ENCODE peak calls at places on chromosomes 13 and 19, in four cellular contexts. One of them, this sample, is unnamed.

GRCh38 chr19:50728084-50728737 is 5.0 kb downstream of the CLEC11A start:
- DNase-seq in stomach: peak; percentile 43
- DNase-seq in tibial nerve: peak; percentile 62
- DNase-seq in suprapubic skin: peak; percentile 88
- DNase-seq in this sample: peak; percentile 91

GRCh38 chr13:99698816-99699099 is 197.5 kb downstream of the TM9SF2 start:
- DNase-seq in suprapubic skin: no peak
- DNase-seq in stomach: no peak
- DNase-seq in tibial nerve: no peak
- DNase-seq in this sample: no peak

GRCh38 chr13:113083402-113084061 is 22.1 kb upstream of the F7 start:
- DNase-seq in stomach: no peak
- DNase-seq in tibial nerve: peak; percentile 42
- DNase-seq in suprapubic skin: no peak
- DNase-seq in this sample: no peak

GRCh38 chr19:31308781-31309180 is 40.5 kb downstream of the TSHZ3 start:
- DNase-seq in tibial nerve: no peak
- DNase-seq in suprapubic skin: peak; percentile 71
- DNase-seq in stomach: no peak
- DNase-seq in this sample: peak; percentile 38

GRCh38 chr13:79393564-79394249 is 12.3 kb downstream of the RBM26 start:
- DNase-seq in suprapubic skin: no peak
- DNase-seq in stomach: peak; percentile 80
- DNase-seq in tibial nerve: peak; percentile 14
- DNase-seq in this sample: no peak

GRCh38 chr13:41462427-41462826 is 5.1 kb downstream of the RGCC start:
- DNase-seq in tibial nerve: no peak
- DNase-seq in stomach: no peak
- DNase-seq in suprapubic skin: no peak
- DNase-seq in this sample: no peak

GRCh38 chr13:111325146-111325890 is 4.9 kb downstream of the TEX29 start:
- DNase-seq in tibial nerve: no peak
- DNase-seq in suprapubic skin: no peak
- DNase-seq in stomach: no peak
- DNase-seq in this sample: no peak

GRCh38 chr19:49425922-49426592 is 869 bp downstream of the GFY start:
- DNase-seq in stomach: no peak
- DNase-seq in suprapubic skin: peak; percentile 76
- DNase-seq in tibial nerve: no peak
- DNase-seq in this sample: no peak

GRCh38 chr19:57935731-57936130 is 529 bp upstream of the ZNF418 start:
- DNase-seq in tibial nerve: no peak
- DNase-seq in stomach: no peak
- DNase-seq in suprapubic skin: no peak
- DNase-seq in this sample: no peak

GRCh38 chr13:101408154-101408553 is 8.2 kb downstream of the NALCN start:
- DNase-seq in tibial nerve: no peak
- DNase-seq in stomach: no peak
- DNase-seq in suprapubic skin: no peak
- DNase-seq in this sample: no peak

GRCh38 chr19:49295208-49295880 is 29.6 kb downstream of the SLC6A16 start:
- DNase-seq in tibial nerve: no peak
- DNase-seq in suprapubic skin: no peak
- DNase-seq in stomach: no peak
- DNase-seq in this sample: no peak

GRCh38 chr13:51981355-51981754 is 29.9 kb downstream of the ATP7B start:
- DNase-seq in stomach: no peak
- DNase-seq in tibial nerve: no peak
- DNase-seq in suprapubic skin: no peak
- DNase-seq in this sample: no peak

GRCh38 chr19:6800991-6801396 is 28.5 kb downstream of the VAV1 start:
- DNase-seq in tibial nerve: no peak
- DNase-seq in stomach: no peak
- DNase-seq in suprapubic skin: no peak
- DNase-seq in this sample: no peak

GRCh38 chr13:52319876-52320275 is 86.1 kb downstream of the THSD1 start:
- DNase-seq in stomach: no peak
- DNase-seq in tibial nerve: no peak
- DNase-seq in suprapubic skin: no peak
- DNase-seq in this sample: no peak

GRCh38 chr13:91609353-91609752 is 210.9 kb downstream of the GPC5 start:
- DNase-seq in suprapubic skin: no peak
- DNase-seq in tibial nerve: no peak
- DNase-seq in stomach: no peak
- DNase-seq in this sample: no peak

GRCh38 chr19:28242317-28242927 is 970.5 kb downstream of the UQCRFS1 start:
- DNase-seq in suprapubic skin: no peak
- DNase-seq in tibial nerve: peak; percentile 32
- DNase-seq in stomach: no peak
- DNase-seq in this sample: no peak

GRCh38 chr19:19474950-19475781 is 40.2 kb downstream of the TSSK6 start:
- DNase-seq in suprapubic skin: no peak
- DNase-seq in tibial nerve: no peak
- DNase-seq in stomach: no peak
- DNase-seq in this sample: no peak

GRCh38 chr19:14428882-14429416 is 4.2 kb upstream of the PKN1 start:
- DNase-seq in stomach: no peak
- DNase-seq in suprapubic skin: no peak
- DNase-seq in tibial nerve: no peak
- DNase-seq in this sample: no peak

GRCh38 chr13:107807306-107808073 is 407.8 kb downstream of the LIG4 start:
- DNase-seq in suprapubic skin: no peak
- DNase-seq in tibial nerve: no peak
- DNase-seq in stomach: no peak
- DNase-seq in this sample: no peak

GRCh38 chr19:3607398-3608078 is 863 bp upstream of the TBXA2R start:
- DNase-seq in suprapubic skin: no peak
- DNase-seq in stomach: no peak
- DNase-seq in tibial nerve: no peak
- DNase-seq in this sample: no peak

GRCh38 chr19:29678484-29679106 is 13.3 kb downstream of the PLEKHF1 start:
- DNase-seq in stomach: no peak
- DNase-seq in suprapubic skin: no peak
- DNase-seq in tibial nerve: peak; percentile 72
- DNase-seq in this sample: peak; percentile 93

GRCh38 chr19:33557720-33558119 is 36.1 kb upstream of the PEPD start:
- DNase-seq in stomach: no peak
- DNase-seq in suprapubic skin: no peak
- DNase-seq in tibial nerve: no peak
- DNase-seq in this sample: peak; percentile 35

GRCh38 chr19:21765151-21765550 is 2.2 kb downstream of the ZNF100 start:
- DNase-seq in suprapubic skin: no peak
- DNase-seq in tibial nerve: no peak
- DNase-seq in stomach: no peak
- DNase-seq in this sample: no peak

GRCh38 chr13:44583126-44583525 is 7.0 kb upstream of the TSC22D1 start:
- DNase-seq in suprapubic skin: no peak
- DNase-seq in stomach: no peak
- DNase-seq in tibial nerve: no peak
- DNase-seq in this sample: no peak

GRCh38 chr19:46815833-46816627 is 27.6 kb upstream of the SLC1A5 start:
- DNase-seq in tibial nerve: no peak
- DNase-seq in suprapubic skin: no peak
- DNase-seq in stomach: no peak
- DNase-seq in this sample: no peak

GRCh38 chr13:73984201-73984600 is 150.0 kb downstream of the KLF12 start:
- DNase-seq in stomach: no peak
- DNase-seq in tibial nerve: no peak
- DNase-seq in suprapubic skin: no peak
- DNase-seq in this sample: no peak

GRCh38 chr19:14347999-14348889 is 33.0 kb upstream of the ADGRE5 start:
- DNase-seq in suprapubic skin: peak; percentile 83
- DNase-seq in tibial nerve: peak; percentile 43
- DNase-seq in stomach: peak; percentile 76
- DNase-seq in this sample: peak; percentile 77

GRCh38 chr13:38687246-38688229 is 661 bp downstream of the FREM2 start:
- DNase-seq in suprapubic skin: no peak
- DNase-seq in stomach: no peak
- DNase-seq in tibial nerve: no peak
- DNase-seq in this sample: peak; percentile 64

GRCh38 chr13:34155931-34156607 is 338.1 kb downstream of the RFC3 start:
- DNase-seq in suprapubic skin: no peak
- DNase-seq in tibial nerve: no peak
- DNase-seq in stomach: no peak
- DNase-seq in this sample: no peak

GRCh38 chr19:17739121-17739875 is 12.0 kb upstream of the FCHO1 start:
- DNase-seq in stomach: no peak
- DNase-seq in tibial nerve: no peak
- DNase-seq in suprapubic skin: no peak
- DNase-seq in this sample: no peak

GRCh38 chr13:114108141-114108761 is 24.2 kb downstream of the RASA3 start:
- DNase-seq in stomach: no peak
- DNase-seq in tibial nerve: no peak
- DNase-seq in suprapubic skin: peak; percentile 76
- DNase-seq in this sample: peak; percentile 58
- H3K4me3 ChIP-seq in stomach: no peak overlapping the region
- H3K4me3 ChIP-seq in tibial nerve: no peak overlapping the region
- H3K4me3 ChIP-seq in suprapubic skin: no peak overlapping the region
- H3K4me3 ChIP-seq in this sample: no peak overlapping the region

GRCh38 chr13:98346904-98347636 is 170.0 kb upstream of the RNF113B start:
- DNase-seq in suprapubic skin: no peak
- DNase-seq in stomach: no peak
- DNase-seq in tibial nerve: no peak
- DNase-seq in this sample: no peak
- TF ChIP-seq EP300 in suprapubic skin: no peak
- TF ChIP-seq EP300 in stomach: no peak
- TF ChIP-seq EP300 in tibial nerve: no peak
- TF ChIP-seq EP300 in this sample: no peak

GRCh38 chr19:38291855-38292254 is 12.2 kb upstream of the C19orf33 start:
- DNase-seq in suprapubic skin: no peak
- DNase-seq in tibial nerve: no peak
- DNase-seq in stomach: no peak
- DNase-seq in this sample: no peak

GRCh38 chr19:38288127-38288855 is 15.8 kb upstream of the C19orf33 start:
- DNase-seq in suprapubic skin: no peak
- DNase-seq in stomach: no peak
- DNase-seq in tibial nerve: no peak
- DNase-seq in this sample: no peak

GRCh38 chr19:38290631-38291147 is 13.4 kb upstream of the C19orf33 start:
- DNase-seq in tibial nerve: no peak
- DNase-seq in stomach: peak; percentile 95
- DNase-seq in suprapubic skin: no peak
- DNase-seq in this sample: no peak

GRCh38 chr19:38287604-38288003 is 16.4 kb upstream of the C19orf33 start:
- DNase-seq in suprapubic skin: no peak
- DNase-seq in tibial nerve: no peak
- DNase-seq in stomach: no peak
- DNase-seq in this sample: no peak

GRCh38 chr19:38289955-38290354 is 14.1 kb upstream of the C19orf33 start:
- DNase-seq in stomach: no peak
- DNase-seq in suprapubic skin: no peak
- DNase-seq in tibial nerve: no peak
- DNase-seq in this sample: no peak
- TF ChIP-seq POLR2A in stomach: no peak
- TF ChIP-seq POLR2A in suprapubic skin: no peak
- TF ChIP-seq POLR2A in tibial nerve: no peak
- TF ChIP-seq POLR2A in this sample: no peak

GRCh38 chr19:2540646-2541454 is 64.9 kb downstream of the GADD45B start:
- DNase-seq in stomach: peak; percentile 89
- DNase-seq in suprapubic skin: peak; percentile 96
- DNase-seq in tibial nerve: peak; percentile 78
- DNase-seq in this sample: peak; percentile 98
- H3K4me3 ChIP-seq in stomach: no peak overlapping the region
- H3K4me3 ChIP-seq in suprapubic skin: peak overlapping the region; percentile 13
- H3K4me3 ChIP-seq in tibial nerve: peak overlapping the region; percentile 28
- H3K4me3 ChIP-seq in this sample: no peak overlapping the region

This sample was measured in sigmoid colon.